ENCODE peak calls at places on chromosome 20, in nine cellular contexts. V, Q, D, U, X, M, K, W and F are unnamed samples.

GRCh38 chr20:63495771-63496403 is 3.0 kb downstream of the EEF1A2 start:
- DNase-seq in V (peak; percentile 44), Q (peak; percentile 93), D (no peak), U (peak; percentile 22), X (peak; percentile 76), M (peak; percentile 75), K (peak; percentile 51), W (peak; percentile 84), F (peak; percentile 73)

GRCh38 chr20:1696521-1697209 is 39.1 kb upstream of the SIRPG start:
- DNase-seq in V (no peak), Q (no peak), D (no peak), U (no peak), X (no peak), M (no peak), K (no peak), W (no peak), F (no peak)

GRCh38 chr20:3681352-3681930 is 369 bp downstream of the ADAM33 start:
- DNase-seq in V (no peak), Q (no peak), D (no peak), U (no peak), X (no peak), M (no peak), K (no peak), W (no peak), F (no peak)

GRCh38 chr20:40284611-40285010 is 404.4 kb downstream of the MAFB start:
- DNase-seq in V (no peak), Q (no peak), D (no peak), U (peak; percentile 9), X (no peak), M (no peak), K (no peak), W (no peak), F (no peak)

GRCh38 chr20:46965477-46965876 is 70.8 kb downstream of the EYA2 start:
- DNase-seq in V (no peak), Q (no peak), D (no peak), U (peak; percentile 84), X (no peak), M (no peak), K (no peak), W (no peak), F (peak; percentile 52)

GRCh38 chr20:31661625-31662371 is 24.1 kb downstream of the COX4I2 start:
- DNase-seq in V (peak; percentile 72), Q (peak; percentile 94), D (peak; percentile 74), U (peak; percentile 46), X (peak; percentile 81), M (peak; percentile 72), K (peak; percentile 68), W (peak; percentile 82), F (peak; percentile 87)

GRCh38 chr20:19885981-19886665 is 128.1 kb downstream of the RIN2 start:
- DNase-seq in V (no peak), Q (no peak), D (no peak), U (peak; percentile 38), X (no peak), M (no peak), K (peak; percentile 77), W (no peak), F (no peak)

GRCh38 chr20:1422756-1423155 is 29.9 kb upstream of the FKBP1A start:
- DNase-seq in V (no peak), Q (no peak), D (no peak), U (peak; percentile 82), X (no peak), M (no peak), K (peak; percentile 48), W (no peak), F (no peak)

GRCh38 chr20:20501128-20501527 is 133.2 kb downstream of the INSM1 start:
- DNase-seq in V (no peak), Q (no peak), D (no peak), U (no peak), X (no peak), M (no peak), K (no peak), W (no peak), F (no peak)

GRCh38 chr20:45506927-45507820 is 8.2 kb downstream of the SPINT3 start:
- DNase-seq in V (no peak), Q (no peak), D (no peak), U (peak; percentile 83), X (no peak), M (no peak), K (peak; percentile 83), W (no peak), F (no peak)